ENCODE peak calls at places on chromosomes 4 and X, in five cellular contexts. One of them, this sample, is unnamed. For H3K36me3, the result is how much of the 10 kb centered on the place peaks cover.

GRCh38 chr4:9833421-9833820 is 52.0 kb downstream of the DRD5 start:
- DNase-seq in GM23338: no peak
- DNase-seq in left lung: no peak
- DNase-seq in CD8-positive, alpha-beta T cell: no peak
- DNase-seq in astrocyte: no peak
- DNase-seq in this sample: no peak

GRCh38 chrX:41734530-41734929 is 10.5 kb downstream of the GPR82 start:
- DNase-seq in GM23338: peak
- DNase-seq in left lung: no peak
- DNase-seq in CD8-positive, alpha-beta T cell: no peak
- DNase-seq in astrocyte: no peak
- DNase-seq in this sample: no peak

GRCh38 chr4:57043304-57044251 is 64.9 kb downstream of the POLR2B start:
- DNase-seq in GM23338: no peak
- DNase-seq in left lung: no peak
- DNase-seq in CD8-positive, alpha-beta T cell: no peak
- DNase-seq in astrocyte: peak
- DNase-seq in this sample: no peak

GRCh38 chr4:3871181-3871852 is 105.1 kb downstream of the ADRA2C start:
- DNase-seq in GM23338: peak
- DNase-seq in left lung: peak
- DNase-seq in CD8-positive, alpha-beta T cell: no peak
- DNase-seq in astrocyte: no peak
- DNase-seq in this sample: no peak

GRCh38 chrX:121831601-121832000 is 784.2 kb downstream of the GLUD2 start:
- DNase-seq in GM23338: no peak
- DNase-seq in left lung: no peak
- DNase-seq in CD8-positive, alpha-beta T cell: no peak
- DNase-seq in astrocyte: peak
- DNase-seq in this sample: no peak

GRCh38 chr4:89836897-89837384 is at the start of gene SNCA:
- DNase-seq in GM23338: peak
- DNase-seq in left lung: peak
- DNase-seq in CD8-positive, alpha-beta T cell: no peak
- DNase-seq in astrocyte: peak
- DNase-seq in this sample: peak

GRCh38 chrX:1034717-1035116 is 177.7 kb downstream of the CRLF2 start:
- DNase-seq in GM23338: no peak
- DNase-seq in left lung: no peak
- DNase-seq in CD8-positive, alpha-beta T cell: no peak
- DNase-seq in astrocyte: no peak
- DNase-seq in this sample: no peak

GRCh38 chr4:116180056-116180690 is 905.2 kb downstream of the TRAM1L1 start:
- DNase-seq in GM23338: peak
- DNase-seq in left lung: no peak
- DNase-seq in CD8-positive, alpha-beta T cell: no peak
- DNase-seq in astrocyte: no peak
- DNase-seq in this sample: no peak

GRCh38 chr4:151666501-151666900 is 94.3 kb downstream of the GATB start:
- DNase-seq in GM23338: no peak
- DNase-seq in left lung: no peak
- DNase-seq in CD8-positive, alpha-beta T cell: no peak
- DNase-seq in astrocyte: no peak
- DNase-seq in this sample: no peak

GRCh38 chr4:1998296-1998695 is 10.5 kb downstream of the NELFA start:
- DNase-seq in GM23338: no peak
- DNase-seq in left lung: no peak
- DNase-seq in CD8-positive, alpha-beta T cell: no peak
- DNase-seq in astrocyte: peak
- DNase-seq in this sample: peak

GRCh38 chrX:20433376-20433775 is 166.7 kb upstream of the RPS6KA3 start:
- DNase-seq in GM23338: no peak
- DNase-seq in left lung: no peak
- DNase-seq in CD8-positive, alpha-beta T cell: no peak
- DNase-seq in astrocyte: peak
- DNase-seq in this sample: no peak

GRCh38 chrX:116417214-116417613 is 19.2 kb upstream of the SLC6A14 start:
- DNase-seq in GM23338: no peak
- DNase-seq in left lung: no peak
- DNase-seq in CD8-positive, alpha-beta T cell: no peak
- DNase-seq in astrocyte: no peak
- DNase-seq in this sample: no peak

GRCh38 chr4:110669663-110670062 is 46.8 kb upstream of the PITX2 start:
- DNase-seq in GM23338: no peak
- DNase-seq in left lung: no peak
- DNase-seq in CD8-positive, alpha-beta T cell: no peak
- DNase-seq in astrocyte: no peak
- DNase-seq in this sample: no peak

GRCh38 chr4:169270810-169271691 is at the start of gene SH3RF1:
- DNase-seq in GM23338: peak
- DNase-seq in left lung: peak
- DNase-seq in CD8-positive, alpha-beta T cell: no peak
- DNase-seq in astrocyte: peak
- DNase-seq in this sample: no peak

GRCh38 chr4:137961051-137961438 is 281.1 kb downstream of the SLC7A11 start:
- DNase-seq in GM23338: no peak
- DNase-seq in left lung: peak
- DNase-seq in CD8-positive, alpha-beta T cell: no peak
- DNase-seq in astrocyte: no peak
- DNase-seq in this sample: no peak

GRCh38 chr4:181647396-181648107 is 595.6 kb upstream of the TENM3 start:
- DNase-seq in GM23338: peak
- DNase-seq in left lung: no peak
- DNase-seq in CD8-positive, alpha-beta T cell: no peak
- DNase-seq in astrocyte: no peak
- DNase-seq in this sample: no peak

GRCh38 chr4:69833251-69833650 is 26.7 kb downstream of the SULT1E1 start:
- DNase-seq in GM23338: no peak
- DNase-seq in left lung: no peak
- DNase-seq in CD8-positive, alpha-beta T cell: no peak
- DNase-seq in astrocyte: no peak
- DNase-seq in this sample: no peak

GRCh38 chrX:40146471-40147398 is 49.0 kb upstream of the BCOR start:
- DNase-seq in GM23338: peak
- DNase-seq in left lung: no peak
- DNase-seq in CD8-positive, alpha-beta T cell: no peak
- DNase-seq in astrocyte: peak
- DNase-seq in this sample: no peak

GRCh38 chrX:445727-446126 is 59.0 kb upstream of the PPP2R3B start:
- DNase-seq in GM23338: no peak
- DNase-seq in left lung: no peak
- DNase-seq in CD8-positive, alpha-beta T cell: no peak
- DNase-seq in astrocyte: no peak
- DNase-seq in this sample: no peak

GRCh38 chr4:5988086-5988845 is 30.0 kb downstream of the C4orf50 start:
- DNase-seq in GM23338: no peak
- DNase-seq in left lung: no peak
- DNase-seq in CD8-positive, alpha-beta T cell: no peak
- DNase-seq in astrocyte: no peak
- DNase-seq in this sample: no peak

GRCh38 chr4:133982533-133983224 is 218.9 kb downstream of the PABPC4L start:
- DNase-seq in GM23338: no peak
- DNase-seq in left lung: no peak
- DNase-seq in CD8-positive, alpha-beta T cell: no peak
- DNase-seq in astrocyte: peak
- DNase-seq in this sample: no peak

GRCh38 chr4:75678965-75679364 is 5.8 kb upstream of the G3BP2 start:
- DNase-seq in GM23338: no peak
- DNase-seq in left lung: no peak
- DNase-seq in CD8-positive, alpha-beta T cell: no peak
- DNase-seq in astrocyte: no peak
- DNase-seq in this sample: no peak

GRCh38 chr4:41550308-41550707 is 12.4 kb downstream of the LIMCH1 start:
- DNase-seq in GM23338: no peak
- DNase-seq in left lung: no peak
- DNase-seq in CD8-positive, alpha-beta T cell: no peak
- DNase-seq in astrocyte: no peak
- DNase-seq in this sample: no peak

GRCh38 chrX:120419465-120419864 is 49.6 kb downstream of the LAMP2 start:
- DNase-seq in GM23338: no peak
- DNase-seq in left lung: no peak
- DNase-seq in CD8-positive, alpha-beta T cell: no peak
- DNase-seq in astrocyte: no peak
- DNase-seq in this sample: no peak

GRCh38 chr4:15482842-15483241 is 13.2 kb downstream of the CC2D2A start:
- DNase-seq in GM23338: no peak
- DNase-seq in left lung: no peak
- DNase-seq in CD8-positive, alpha-beta T cell: no peak
- DNase-seq in astrocyte: no peak
- DNase-seq in this sample: no peak

GRCh38 chr4:100929753-100930152 is 411.9 kb upstream of the EMCN start:
- DNase-seq in GM23338: no peak
- DNase-seq in left lung: no peak
- DNase-seq in CD8-positive, alpha-beta T cell: no peak
- DNase-seq in astrocyte: no peak
- DNase-seq in this sample: no peak

GRCh38 chr4:87844476-87844875 is 11.7 kb downstream of the MEPE start:
- DNase-seq in GM23338: no peak
- DNase-seq in left lung: no peak
- DNase-seq in CD8-positive, alpha-beta T cell: no peak
- DNase-seq in astrocyte: no peak
- DNase-seq in this sample: no peak

GRCh38 chr4:7212921-7213320 is 20.6 kb downstream of the SORCS2 start:
- DNase-seq in GM23338: no peak
- DNase-seq in left lung: no peak
- DNase-seq in CD8-positive, alpha-beta T cell: no peak
- DNase-seq in astrocyte: no peak
- DNase-seq in this sample: no peak

GRCh38 chrX:34656842-34657780 is at the start of gene TMEM47:
- DNase-seq in GM23338: peak
- DNase-seq in left lung: peak
- DNase-seq in CD8-positive, alpha-beta T cell: no peak
- DNase-seq in astrocyte: peak
- DNase-seq in this sample: peak

GRCh38 chr4:172887959-172888358 is 280.7 kb upstream of the GALNT7 start:
- DNase-seq in GM23338: no peak
- DNase-seq in left lung: no peak
- DNase-seq in CD8-positive, alpha-beta T cell: no peak
- DNase-seq in astrocyte: no peak
- DNase-seq in this sample: no peak

GRCh38 chr4:172897046-172897445 is 271.6 kb upstream of the GALNT7 start:
- DNase-seq in GM23338: no peak
- DNase-seq in left lung: no peak
- DNase-seq in CD8-positive, alpha-beta T cell: no peak
- DNase-seq in astrocyte: no peak
- DNase-seq in this sample: no peak

GRCh38 chr4:172895699-172896098 is 272.9 kb upstream of the GALNT7 start:
- DNase-seq in GM23338: no peak
- DNase-seq in left lung: no peak
- DNase-seq in CD8-positive, alpha-beta T cell: no peak
- DNase-seq in astrocyte: no peak
- DNase-seq in this sample: no peak

DNA sequence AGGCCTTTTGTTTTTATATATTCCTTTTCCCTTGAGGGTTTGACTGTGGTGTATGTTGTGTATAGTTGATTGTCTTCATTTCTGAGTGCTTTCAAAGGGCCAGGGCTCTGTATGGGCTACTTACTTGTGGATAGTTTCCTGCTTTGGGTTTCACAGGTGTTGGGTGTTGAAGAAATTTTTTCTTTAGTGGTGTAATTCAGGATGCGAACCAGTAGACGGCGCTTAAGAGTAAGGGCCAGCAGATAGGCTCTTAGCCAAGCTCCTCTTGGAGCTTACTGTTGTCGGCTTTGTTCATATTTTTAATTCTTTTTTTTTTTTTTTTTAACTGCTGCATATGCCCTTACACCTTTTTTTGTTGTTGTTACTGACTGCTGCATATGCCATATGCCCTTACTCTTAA is 276.3 kb upstream of the GALNT7 start:
- DNase-seq in GM23338: peak
- DNase-seq in left lung: no peak
- DNase-seq in CD8-positive, alpha-beta T cell: no peak
- DNase-seq in astrocyte: no peak
- DNase-seq in this sample: no peak
- H3K4me3 ChIP-seq in GM23338: no peak
- H3K4me3 ChIP-seq in left lung: no peak
- H3K4me3 ChIP-seq in CD8-positive, alpha-beta T cell: no peak
- H3K4me3 ChIP-seq in astrocyte: no peak
- H3K4me3 ChIP-seq in this sample: no peak

GRCh38 chrX:111652719-111653118 is 28.3 kb upstream of the ALG13 start:
- DNase-seq in GM23338: peak
- DNase-seq in left lung: no peak
- DNase-seq in CD8-positive, alpha-beta T cell: no peak
- DNase-seq in astrocyte: no peak
- DNase-seq in this sample: no peak
- TF ChIP-seq CTCF in GM23338: no peak
- TF ChIP-seq CTCF in left lung: no peak
- TF ChIP-seq CTCF in CD8-positive, alpha-beta T cell: no peak
- TF ChIP-seq CTCF in astrocyte: no peak
- TF ChIP-seq CTCF in this sample: no peak

GRCh38 chr4:186591651-186592050 is 36.3 kb upstream of the MTNR1A start:
- DNase-seq in GM23338: no peak
- DNase-seq in left lung: no peak
- DNase-seq in CD8-positive, alpha-beta T cell: no peak
- DNase-seq in astrocyte: no peak
- DNase-seq in this sample: no peak
- H3K36me3 ChIP-seq in GM23338: under half
- H3K36me3 ChIP-seq in left lung: under half
- H3K36me3 ChIP-seq in CD8-positive, alpha-beta T cell: under half
- H3K36me3 ChIP-seq in astrocyte: half or more
- H3K36me3 ChIP-seq in this sample: under half

DNA sequence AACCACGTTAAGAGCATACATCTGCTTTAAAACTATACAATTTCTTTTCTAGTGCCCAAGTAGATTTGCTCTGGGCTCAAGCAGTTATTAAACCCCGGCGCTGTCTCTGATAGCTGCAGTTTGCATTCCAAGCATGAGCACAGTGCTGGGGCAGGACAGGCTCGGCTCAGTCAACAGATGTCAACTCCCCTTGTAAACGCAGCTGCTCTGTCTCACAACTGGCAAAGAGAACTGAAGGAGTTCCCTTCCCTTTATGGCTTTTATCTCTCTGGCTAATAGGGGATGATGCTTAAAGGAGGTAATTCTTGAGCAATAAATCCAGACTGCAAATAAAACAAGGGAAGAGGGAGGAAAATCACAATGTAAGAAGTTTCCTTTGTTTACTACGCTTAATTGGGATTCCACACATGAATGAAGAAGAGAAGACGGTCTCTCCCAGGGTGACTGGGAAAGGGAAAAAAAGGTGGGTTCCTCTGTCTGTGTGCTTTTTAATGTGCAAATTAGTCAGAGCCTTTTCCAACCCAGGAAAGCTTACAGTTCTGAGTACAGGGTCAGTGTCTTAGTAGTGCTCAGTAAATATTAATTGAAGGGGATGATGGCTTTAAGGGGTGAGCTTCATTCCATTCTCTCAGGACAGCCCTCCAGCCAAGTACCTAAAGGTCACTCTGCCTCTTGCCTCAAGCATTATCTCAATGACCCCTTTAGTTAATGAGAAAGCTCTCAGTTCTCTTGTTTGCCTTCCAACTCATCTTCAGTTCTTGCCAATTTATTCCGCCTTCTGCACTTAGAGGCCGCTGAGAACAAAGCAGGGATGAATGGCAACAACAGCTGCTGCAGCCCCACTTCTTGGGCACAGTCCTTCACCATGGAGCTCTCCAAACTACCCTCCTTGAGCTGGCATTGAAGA is 155.7 kb upstream of the JADE1 start:
- DNase-seq in GM23338: peak
- DNase-seq in left lung: no peak
- DNase-seq in CD8-positive, alpha-beta T cell: no peak
- DNase-seq in astrocyte: no peak
- DNase-seq in this sample: no peak
- H3K4me3 ChIP-seq in GM23338: no peak
- H3K4me3 ChIP-seq in left lung: no peak
- H3K4me3 ChIP-seq in CD8-positive, alpha-beta T cell: no peak
- H3K4me3 ChIP-seq in astrocyte: no peak
- H3K4me3 ChIP-seq in this sample: no peak